ENCODE peak calls at places on chromosomes 11 and 22, in eight cellular contexts. E is activated T-helper 1 cell treated with anti-CD3 and anti-CD28 coated beads, Interleukin-12 subunit alpha, Interleukin-12 subunit beta, Interleukin-2, Interleukin-4 antibody, amounts not matched to agents 30 ng/mL and 10 ng/mL and 1 ng/mL, durations not matched to agents 14 hours and 24 hours and 36 hours; S is adipocyte; B is Caki2; R is stomach; T is head of caudate nucleus; J is fibroblast of the conjunctiva; V is NCI-H187. O is an unnamed sample.
A peak's percentile ranks its signal among the peaks of the same experiment; 100 is the strongest.

GRCh38 chr22:41286639-41287091 is 678 bp upstream of the RANGAP1 start:
- DNase-seq in R (no peak), J (no peak), B (no peak), T (no peak), E (no peak), V (no peak), S (peak; percentile 49), O (no peak)

GRCh38 chr22:35624547-35624946 is 7.4 kb upstream of the MB start:
- DNase-seq in J (no peak), B (no peak), T (no peak), R (no peak), V (no peak), E (no peak), S (no peak), O (no peak)

GRCh38 chr11:115476463-115477286 is 27.5 kb downstream of the CADM1 start:
- DNase-seq in J (no peak), B (no peak), R (no peak), V (no peak), E (no peak), T (no peak), S (no peak), O (no peak)

GRCh38 chr11:124069429-124070401 is 28.6 kb upstream of the OR10G7 start:
- DNase-seq in V (no peak), E (peak; percentile 38), R (no peak), S (peak; percentile 57), T (peak; percentile 42), J (peak; percentile 28), B (no peak), O (peak; percentile 91)

GRCh38 chr11:130115218-130115617 is 44.4 kb upstream of the ST14 start:
- DNase-seq in S (peak; percentile 60), T (no peak), V (no peak), E (no peak), J (peak; percentile 14), B (no peak), R (no peak), O (no peak)

GRCh38 chr11:60872124-60872951 is 5.0 kb downstream of the ZP1 start:
- DNase-seq in J (peak; percentile 65), T (no peak), S (peak; percentile 53), V (no peak), R (peak; percentile 32), B (no peak), E (no peak), O (no peak)

GRCh38 chr22:49956914-49957825 is 3.4 kb upstream of the PIM3 start:
- DNase-seq in T (no peak), R (peak; percentile 24), S (no peak), J (no peak), B (no peak), V (no peak), E (no peak), O (no peak)

GRCh38 chr11:11708256-11708655 is 86.5 kb upstream of the GALNT18 start:
- DNase-seq in R (no peak), J (no peak), E (no peak), V (no peak), T (no peak), B (no peak), S (no peak), O (no peak)

GRCh38 chr11:103488021-103488420 is 378.8 kb downstream of the DYNC2H1 start:
- DNase-seq in B (no peak), J (no peak), E (no peak), T (no peak), S (no peak), R (no peak), V (no peak), O (no peak)

GRCh38 chr11:36928621-36929020 is 330.6 kb upstream of the RAG2 start:
- DNase-seq in V (no peak), S (no peak), J (no peak), R (no peak), T (no peak), E (no peak), B (no peak), O (no peak)

GRCh38 chr11:44766112-44766971 is 39.6 kb downstream of the TSPAN18 start:
- DNase-seq in J (no peak), B (no peak), V (no peak), S (peak; percentile 63), R (peak; percentile 50), T (no peak), E (no peak), O (no peak)

GRCh38 chr11:100810146-100810545 is 123.1 kb downstream of the ARHGAP42 start:
- DNase-seq in S (no peak), B (peak; percentile 78), R (no peak), V (no peak), E (no peak), J (no peak), T (no peak), O (no peak)

GRCh38 chr11:90288207-90288821 is 65.5 kb upstream of the CHORDC1 start:
- DNase-seq in T (no peak), V (no peak), E (no peak), J (no peak), S (peak; percentile 46), B (peak; percentile 0), R (no peak), O (no peak)

GRCh38 chr22:40444483-40444787 is 74.0 kb downstream of the SGSM3 start:
- DNase-seq in S (no peak), V (no peak), R (no peak), E (no peak), J (no peak), T (no peak), B (no peak), O (no peak)

GRCh38 chr22:31883989-31884388 is 60.3 kb upstream of the YWHAH start:
- DNase-seq in E (no peak), R (no peak), V (no peak), B (no peak), S (no peak), T (no peak), J (no peak), O (no peak)

GRCh38 chr11:70580036-70580805 is 181.9 kb downstream of the CTTN start:
- DNase-seq in R (no peak), B (no peak), V (no peak), S (peak; percentile 19), E (no peak), T (no peak), J (no peak), O (no peak)

GRCh38 chr11:87966744-87967143 is 208.5 kb downstream of the RAB38 start:
- DNase-seq in V (no peak), B (no peak), T (no peak), S (no peak), E (no peak), R (no peak), J (no peak), O (no peak)

GRCh38 chr11:1072116-1072820 is 2.4 kb upstream of the MUC2 start:
- DNase-seq in S (peak; percentile 2), V (no peak), E (no peak), B (no peak), T (peak; percentile 24), J (no peak), R (no peak), O (peak; percentile 6)

GRCh38 chr11:6618117-6619020 is 853 bp downstream of the TPP1 start:
- DNase-seq in S (peak; percentile 76), R (peak; percentile 49), T (peak; percentile 35), E (peak; percentile 37), V (no peak), B (peak; percentile 45), J (peak; percentile 43), O (no peak)

GRCh38 chr11:123559418-123559817 is 95.0 kb downstream of the SCN3B start:
- DNase-seq in E (no peak), T (no peak), S (peak; percentile 56), J (no peak), V (no peak), B (no peak), R (no peak), O (no peak)

GRCh38 chr11:14270690-14271542 is 88.1 kb downstream of the RRAS2 start:
- DNase-seq in B (no peak), V (no peak), T (no peak), E (no peak), R (no peak), S (no peak), J (no peak), O (no peak)

GRCh38 chr11:131661137-131661536 is 290.7 kb downstream of the NTM start:
- DNase-seq in R (no peak), S (peak; percentile 10), J (no peak), V (no peak), B (no peak), T (no peak), E (no peak), O (no peak)

GRCh38 chr22:37326726-37327125 is 44.4 kb downstream of the CYTH4 start:
- DNase-seq in S (no peak), T (no peak), J (no peak), E (no peak), R (peak; percentile 90), V (no peak), B (no peak), O (no peak)

GRCh38 chr11:1218256-1218787 is 4.5 kb upstream of the MUC5B start:
- DNase-seq in T (no peak), V (no peak), B (no peak), R (no peak), S (no peak), E (no peak), J (no peak), O (no peak)

GRCh38 chr11:120400564-120401364 is 64.6 kb downstream of the ARHGEF12 start:
- DNase-seq in S (peak; percentile 97), T (no peak), E (no peak), B (peak; percentile 69), J (peak; percentile 92), R (no peak), V (peak; percentile 6), O (no peak)

GRCh38 chr11:31608995-31609394 is 99.4 kb downstream of the ELP4 start:
- DNase-seq in J (no peak), V (no peak), R (no peak), E (no peak), B (no peak), S (no peak), T (no peak), O (no peak)

GRCh38 chr22:29702025-29702930 is 17.5 kb upstream of the CABP7 start:
- DNase-seq in J (no peak), V (no peak), E (no peak), S (no peak), T (no peak), B (no peak), R (no peak), O (no peak)

GRCh38 chr11:78622666-78623065 is 48.0 kb upstream of the NARS2 start:
- DNase-seq in R (no peak), E (no peak), J (no peak), B (no peak), V (no peak), S (no peak), T (no peak), O (no peak)

GRCh38 chr22:37416806-37417205 is 10.5 kb downstream of the ELFN2 start:
- DNase-seq in R (no peak), T (peak; percentile 74), E (peak; percentile 51), V (no peak), S (no peak), J (no peak), B (peak; percentile 18), O (peak; percentile 88)

GRCh38 chr22:45208993-45209838 is 31.5 kb downstream of the KIAA0930 start:
- DNase-seq in B (peak; percentile 46), S (peak; percentile 64), T (peak; percentile 75), V (no peak), J (peak; percentile 67), R (no peak), E (no peak), O (peak; percentile 81)

GRCh38 chr11:36114095-36114494 is 170.2 kb downstream of the LDLRAD3 start:
- DNase-seq in T (no peak), J (no peak), S (no peak), E (no peak), B (no peak), V (no peak), R (no peak), O (no peak)

GRCh38 chr11:22433066-22433450 is 94.9 kb downstream of the SLC17A6 start:
- DNase-seq in V (no peak), B (no peak), S (peak; percentile 28), T (no peak), J (no peak), R (no peak), E (no peak), O (no peak)

GRCh38 chr11:13278620-13279486 is 1.3 kb downstream of the BMAL1 start:
- DNase-seq in B (no peak), J (no peak), V (no peak), R (no peak), S (no peak), E (no peak), T (no peak), O (no peak)

GRCh38 chr22:48396091-48396784 is 1431.4 kb downstream of the BRD1 start:
- DNase-seq in V (no peak), E (no peak), R (no peak), S (no peak), T (no peak), B (no peak), J (no peak), O (no peak)

O was measured in posterior cingulate gyrus.